ENCODE peak calls at places on chromosomes 3 and 15, in five cellular contexts. G, A, U, D and N are unnamed samples.

GRCh38 chr15:77186518-77187095 is 115.7 kb upstream of the TSPAN3 start:
- DNase-seq in G (no peak), A (peak; percentile 45), U (no peak), D (peak; percentile 6), N (peak; percentile 47)

GRCh38 chr15:36478561-36478960 is 100.9 kb upstream of the CDIN1 start:
- DNase-seq in G (no peak), A (no peak), U (no peak), D (no peak), N (no peak)

GRCh38 chr3:112627419-112627818 is 13.5 kb downstream of the CCDC80 start:
- DNase-seq in G (no peak), A (no peak), U (no peak), D (no peak), N (no peak)

GRCh38 chr3:142244056-142244455 is 18.7 kb upstream of the GK5 start:
- DNase-seq in G (no peak), A (no peak), U (no peak), D (no peak), N (no peak)

GRCh38 chr3:141526709-141527108 is 39.9 kb downstream of the RASA2 start:
- DNase-seq in G (no peak), A (no peak), U (no peak), D (no peak), N (no peak)

GRCh38 chr15:78571382-78571781 is 6.1 kb downstream of the CHRNA5 start:
- DNase-seq in G (no peak), A (no peak), U (no peak), D (no peak), N (no peak)

GRCh38 chr3:170718848-170719247 is 133.0 kb upstream of the SLC7A14 start:
- DNase-seq in G (no peak), A (no peak), U (no peak), D (no peak), N (no peak)

GRCh38 chr3:156477306-156477705 is 77.6 kb downstream of the SSR3 start:
- DNase-seq in G (no peak), A (peak; percentile 47), U (peak; percentile 32), D (no peak), N (peak; percentile 61)

GRCh38 chr15:99085413-99086326 is 19.2 kb upstream of the SYNM start:
- DNase-seq in G (no peak), A (peak; percentile 11), U (no peak), D (peak; percentile 18), N (peak; percentile 91)

GRCh38 chr3:117170112-117170511 is 460.5 kb downstream of the TUSC7 start:
- DNase-seq in G (no peak), A (no peak), U (no peak), D (no peak), N (peak; percentile 6)

GRCh38 chr3:140394488-140395133 is 283.3 kb upstream of the TRIM42 start:
- DNase-seq in G (no peak), A (no peak), U (no peak), D (no peak), N (no peak)

GRCh38 chr15:65051266-65051665 is 6.1 kb downstream of the SLC51B start:
- DNase-seq in G (no peak), A (no peak), U (no peak), D (no peak), N (no peak)

GRCh38 chr3:108437439-108437838 is 73.0 kb downstream of the MYH15 start:
- DNase-seq in G (no peak), A (no peak), U (no peak), D (no peak), N (no peak)

GRCh38 chr15:99210334-99210733 is 39.0 kb downstream of the TTC23 start:
- DNase-seq in G (no peak), A (no peak), U (no peak), D (no peak), N (no peak)

GRCh38 chr15:98231696-98232440 is 271.4 kb downstream of the ARRDC4 start:
- DNase-seq in G (no peak), A (peak; percentile 18), U (no peak), D (no peak), N (no peak)

GRCh38 chr3:178236555-178237277 is 299.5 kb upstream of the KCNMB2 start:
- DNase-seq in G (no peak), A (no peak), U (no peak), D (peak; percentile 83), N (peak; percentile 28)

GRCh38 chr3:127486337-127486944 is 104.1 kb downstream of the TPRA1 start:
- DNase-seq in G (no peak), A (no peak), U (peak; percentile 11), D (no peak), N (no peak)

GRCh38 chr3:156742401-156742800 is 68.0 kb downstream of the TIPARP start:
- DNase-seq in G (no peak), A (no peak), U (no peak), D (no peak), N (no peak)

GRCh38 chr3:20575153-20575552 is 389.1 kb upstream of the SGO1 start:
- DNase-seq in G (no peak), A (peak; percentile 45), U (no peak), D (peak; percentile 53), N (peak; percentile 78)

GRCh38 chr3:4313606-4314308 is 10.6 kb downstream of the SETMAR start:
- DNase-seq in G (no peak), A (no peak), U (no peak), D (no peak), N (peak; percentile 54)

GRCh38 chr15:42010434-42010833 is 10.4 kb downstream of the PLA2G4E start:
- DNase-seq in G (no peak), A (peak; percentile 2), U (no peak), D (peak; percentile 58), N (no peak)

GRCh38 chr3:50673937-50674336 is 790 bp upstream of the DOCK3 start:
- DNase-seq in G (no peak), A (no peak), U (no peak), D (no peak), N (no peak)

GRCh38 chr3:172679599-172679998 is 31.3 kb downstream of the NCEH1 start:
- DNase-seq in G (no peak), A (no peak), U (no peak), D (no peak), N (no peak)

GRCh38 chr15:58227706-58228543 is 89.7 kb downstream of the AQP9 start:
- DNase-seq in G (peak; percentile 60), A (peak; percentile 79), U (peak; percentile 64), D (peak; percentile 94), N (peak; percentile 84)

GRCh38 chr15:49082960-49083359 is 36.7 kb upstream of the SECISBP2L start:
- DNase-seq in G (no peak), A (peak; percentile 76), U (no peak), D (no peak), N (peak; percentile 93)

DNA sequence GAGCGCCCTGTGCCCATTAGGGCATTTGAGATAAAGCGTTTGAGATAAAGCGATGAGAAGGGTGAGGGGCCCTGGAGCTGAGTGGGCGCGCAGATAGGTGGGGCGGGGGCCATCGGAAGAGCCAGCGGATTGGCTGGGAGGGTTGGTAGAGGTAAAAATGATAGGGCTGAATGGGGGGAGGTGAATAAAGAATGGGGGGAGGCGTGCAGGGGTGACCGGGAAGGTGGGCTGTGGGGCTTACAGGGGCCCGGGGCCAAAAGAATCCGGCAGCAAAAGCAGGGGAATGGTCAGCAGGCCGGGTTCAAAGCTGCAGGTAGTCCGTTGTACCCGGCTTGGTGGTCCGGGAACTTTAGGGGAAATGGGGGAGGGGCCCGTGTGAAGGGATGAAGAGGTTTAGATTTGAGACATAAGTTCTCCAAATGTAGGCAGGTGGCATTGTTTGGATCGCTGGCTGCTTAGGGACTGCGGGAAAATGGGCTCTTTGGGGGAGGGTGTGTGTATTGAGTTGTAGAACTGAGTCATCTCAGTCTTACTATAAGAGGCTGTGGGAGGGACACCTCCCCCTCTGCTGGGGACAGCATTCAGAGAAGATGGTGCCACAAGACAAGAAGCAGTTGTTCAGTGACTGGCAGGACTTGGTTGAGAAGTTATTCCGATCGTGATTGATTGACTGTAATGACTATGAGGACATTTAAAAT is 623 bp downstream of the ARID3B start:
- DNase-seq in G (peak; percentile 31), A (peak; percentile 76), U (peak; percentile 46), D (peak; percentile 80), N (peak; percentile 78)
- H4K8ac ChIP-seq in G (peak overlapping the region; percentile 1), A (peak overlapping the region; percentile 73), U (no peak overlapping the region), D (peak overlapping the region; percentile 94), N (peak overlapping the region; percentile 40)

GRCh38 chr15:82046668-82047492 is 1.1 kb upstream of the MEX3B start:
- DNase-seq in G (peak; percentile 96), A (peak; percentile 89), U (peak; percentile 97), D (peak; percentile 99), N (peak; percentile 92)
- H4K8ac ChIP-seq in G (no peak overlapping the region), A (peak overlapping the region; percentile 89), U (no peak overlapping the region), D (peak overlapping the region; percentile 63), N (peak overlapping the region; percentile 59)

GRCh38 chr3:190105876-190106275 is 14.8 kb downstream of the P3H2 start:
- DNase-seq in G (no peak), A (no peak), U (no peak), D (peak; percentile 33), N (no peak)
- H4K8ac ChIP-seq in G (no peak overlapping the region), A (no peak overlapping the region), U (no peak overlapping the region), D (no peak overlapping the region), N (no peak overlapping the region)

DNA sequence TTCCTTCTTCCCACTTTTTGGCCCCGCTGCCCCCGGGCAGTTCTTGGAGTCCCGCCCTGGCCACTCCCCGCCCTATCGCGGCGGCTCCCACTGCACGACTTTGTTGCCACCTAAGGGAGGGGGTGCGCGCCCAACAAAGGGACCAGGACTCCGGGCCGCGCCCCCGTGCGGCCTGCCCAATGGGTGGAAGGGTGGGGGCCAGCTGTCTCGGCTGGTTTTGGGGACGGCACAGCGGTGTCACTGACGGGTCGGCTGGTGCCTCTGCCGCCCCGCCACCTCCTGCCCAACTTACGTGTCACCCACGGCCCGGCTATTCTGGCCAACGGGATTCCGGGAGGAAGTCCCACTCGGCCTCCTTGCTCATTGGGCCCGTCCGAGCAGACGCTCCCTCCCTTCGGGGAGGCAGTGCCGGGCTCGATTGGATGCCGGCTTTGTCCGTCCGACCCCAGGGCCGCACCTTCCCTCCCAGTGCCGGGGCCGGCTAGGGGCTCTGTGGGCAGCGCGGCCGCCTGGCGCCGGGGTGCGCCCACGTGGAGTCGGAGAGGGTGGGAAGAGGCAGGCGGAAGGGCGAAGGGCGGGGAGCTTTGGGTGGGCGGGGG is at the start of gene GOLIM4:
- DNase-seq in G (peak; percentile 91), A (peak; percentile 99), U (peak; percentile 96), D (peak; percentile 97), N (peak; percentile 97)
- H4K8ac ChIP-seq in G (peak within 1 kb of the TSS; percentile 29), A (peak within 1 kb of the TSS; percentile 96), U (no peak within 1 kb of the TSS), D (peak within 1 kb of the TSS; percentile 70), N (peak within 1 kb of the TSS; percentile 88)